ENCODE peak calls at places on chromosomes 16 and 17, in nine cellular contexts. W, K, B, L, H, N, M, A and V are unnamed samples.

GRCh38 chr17:29089601-29090044 is 46.7 kb downstream of the PIPOX start:
- DNase-seq in W (no peak), K (no peak), B (no peak), L (no peak), H (no peak), N (peak), M (no peak), A (no peak), V (no peak)

GRCh38 chr17:75514299-75515228 is 773 bp downstream of the CASKIN2 start:
- DNase-seq in W (no peak), K (peak), B (no peak), L (peak), H (no peak), N (peak), M (no peak), A (peak), V (no peak)

GRCh38 chr17:82866521-82867214 is 26.8 kb upstream of the ZNF750 start:
- DNase-seq in W (no peak), K (no peak), B (no peak), L (peak), H (no peak), N (no peak), M (no peak), A (peak), V (no peak)

GRCh38 chr17:56540791-56541190 is 52.7 kb upstream of the NOG start:
- DNase-seq in W (no peak), K (peak), B (no peak), L (no peak), H (no peak), N (no peak), M (no peak), A (no peak), V (no peak)

GRCh38 chr16:6428861-6429260 is 903.8 kb upstream of the RBFOX1 start:
- DNase-seq in W (no peak), K (no peak), B (no peak), L (no peak), H (no peak), N (no peak), M (no peak), A (no peak), V (no peak)

GRCh38 chr16:578870-579405 is 9.2 kb downstream of the PIGQ start:
- DNase-seq in W (peak), K (peak), B (peak), L (peak), H (no peak), N (peak), M (peak), A (peak), V (peak)

GRCh38 chr16:69564845-69565610 is 738 bp upstream of the NFAT5 start:
- DNase-seq in W (no peak), K (peak), B (no peak), L (peak), H (no peak), N (no peak), M (no peak), A (no peak), V (no peak)

GRCh38 chr16:80122155-80122554 is 418.6 kb upstream of the DYNLRB2 start:
- DNase-seq in W (peak), K (no peak), B (no peak), L (peak), H (no peak), N (no peak), M (peak), A (no peak), V (no peak)

GRCh38 chr16:3026609-3027487 is 3.0 kb downstream of the THOC6 start:
- DNase-seq in W (no peak), K (no peak), B (no peak), L (no peak), H (no peak), N (peak), M (no peak), A (no peak), V (no peak)

GRCh38 chr17:76034433-76035185 is 7.5 kb upstream of the EVPL start:
- DNase-seq in W (no peak), K (no peak), B (no peak), L (no peak), H (no peak), N (no peak), M (no peak), A (no peak), V (no peak)

GRCh38 chr16:2520784-2521577 is 810 bp downstream of the AMDHD2 start:
- DNase-seq in W (peak), K (peak), B (peak), L (no peak), H (no peak), N (peak), M (no peak), A (no peak), V (no peak)

GRCh38 chr16:80656731-80657150 is 115.9 kb downstream of the DYNLRB2 start:
- DNase-seq in W (no peak), K (peak), B (peak), L (peak), H (no peak), N (no peak), M (no peak), A (no peak), V (no peak)

GRCh38 chr17:57395721-57396321 is 139.5 kb downstream of the MSI2 start:
- DNase-seq in W (no peak), K (no peak), B (no peak), L (peak), H (no peak), N (no peak), M (no peak), A (no peak), V (no peak)

GRCh38 chr17:28718317-28718672 is 627 bp upstream of the RAB34 start:
- DNase-seq in W (no peak), K (peak), B (no peak), L (no peak), H (no peak), N (no peak), M (no peak), A (no peak), V (no peak)

GRCh38 chr17:7972131-7972785 is 30.2 kb upstream of the GUCY2D start:
- DNase-seq in W (no peak), K (no peak), B (no peak), L (no peak), H (no peak), N (no peak), M (no peak), A (no peak), V (no peak)

GRCh38 chr16:1793578-1794220 is at the start of gene IGFALS:
- DNase-seq in W (no peak), K (no peak), B (no peak), L (no peak), H (no peak), N (peak), M (no peak), A (no peak), V (no peak)

GRCh38 chr17:1958134-1958881 is 66.8 kb downstream of the RTN4RL1 start:
- DNase-seq in W (no peak), K (no peak), B (no peak), L (no peak), H (no peak), N (no peak), M (no peak), A (no peak), V (no peak)

GRCh38 chr16:89110641-89111040 is 17.0 kb downstream of the ACSF3 start:
- DNase-seq in W (no peak), K (no peak), B (no peak), L (no peak), H (no peak), N (no peak), M (no peak), A (no peak), V (no peak)

GRCh38 chr16:47958726-47959125 is 197.1 kb downstream of the ABCC12 start:
- DNase-seq in W (no peak), K (no peak), B (no peak), L (no peak), H (no peak), N (no peak), M (no peak), A (no peak), V (no peak)

GRCh38 chr16:71384073-71384724 is 25.7 kb downstream of the CALB2 start:
- DNase-seq in W (no peak), K (no peak), B (no peak), L (no peak), H (no peak), N (no peak), M (no peak), A (no peak), V (no peak)

GRCh38 chr17:78034429-78035091 is 76.1 kb downstream of the TNRC6C start:
- DNase-seq in W (no peak), K (no peak), B (no peak), L (peak), H (no peak), N (no peak), M (no peak), A (peak), V (no peak)

GRCh38 chr17:73465851-73466250 is 154.1 kb upstream of the CDC42EP4 start:
- DNase-seq in W (no peak), K (no peak), B (no peak), L (no peak), H (no peak), N (no peak), M (no peak), A (no peak), V (no peak)

GRCh38 chr17:74070374-74070773 is 133.1 kb upstream of the RPL38 start:
- DNase-seq in W (no peak), K (peak), B (no peak), L (no peak), H (no peak), N (no peak), M (no peak), A (no peak), V (no peak)

GRCh38 chr17:17755715-17756114 is 74.5 kb downstream of the RAI1 start:
- DNase-seq in W (no peak), K (no peak), B (no peak), L (no peak), H (no peak), N (no peak), M (no peak), A (no peak), V (no peak)

GRCh38 chr16:9165601-9166220 is 74.3 kb downstream of the HAPSTR1 start:
- DNase-seq in W (no peak), K (no peak), B (no peak), L (no peak), H (no peak), N (no peak), M (no peak), A (no peak), V (no peak)

GRCh38 chr17:29726721-29727252 is 104.1 kb upstream of the CORO6 start:
- DNase-seq in W (no peak), K (no peak), B (peak), L (peak), H (no peak), N (no peak), M (no peak), A (peak), V (no peak)

GRCh38 chr16:15819046-15819445 is 37.8 kb downstream of the MYH11 start:
- DNase-seq in W (no peak), K (no peak), B (no peak), L (no peak), H (no peak), N (no peak), M (no peak), A (no peak), V (no peak)

GRCh38 chr17:1515640-1516402 is 591 bp downstream of the INPP5K start:
- DNase-seq in W (peak), K (peak), B (peak), L (peak), H (no peak), N (no peak), M (no peak), A (peak), V (no peak)

GRCh38 chr16:85429776-85430522 is 183.2 kb upstream of the GSE1 start:
- DNase-seq in W (no peak), K (no peak), B (no peak), L (no peak), H (no peak), N (no peak), M (no peak), A (no peak), V (no peak)

GRCh38 chr17:75889454-75889853 is 7.3 kb downstream of the TRIM65 start:
- DNase-seq in W (no peak), K (no peak), B (no peak), L (no peak), H (no peak), N (no peak), M (no peak), A (no peak), V (no peak)

GRCh38 chr16:23296994-23297393 is 5.1 kb upstream of the SCNN1B start:
- DNase-seq in W (no peak), K (peak), B (peak), L (peak), H (no peak), N (no peak), M (no peak), A (no peak), V (no peak)

GRCh38 chr17:34979650-34980352 is 511 bp upstream of the LIG3 start:
- DNase-seq in W (no peak), K (peak), B (no peak), L (peak), H (no peak), N (no peak), M (no peak), A (peak), V (no peak)

GRCh38 chr17:81254955-81255717 is 16.0 kb downstream of the NDUFAF8 start:
- DNase-seq in W (peak), K (peak), B (no peak), L (peak), H (no peak), N (peak), M (peak), A (peak), V (no peak)
- TF ChIP-seq CTCF in W (peak), K (peak), B (no peak), L (peak), H (peak), N (no peak), M (no peak), A (peak), V (no peak)

GRCh38 chr17:11031787-11032186 is 193.9 kb upstream of the PIRT start:
- DNase-seq in W (no peak), K (peak), B (no peak), L (no peak), H (no peak), N (no peak), M (no peak), A (no peak), V (no peak)
- TF ChIP-seq CTCF in W (no peak), K (no peak), B (no peak), L (peak), H (no peak), N (no peak), M (no peak), A (no peak), V (no peak)

GRCh38 chr16:10729649-10730048 is 14.0 kb upstream of the NUBP1 start:
- DNase-seq in W (no peak), K (peak), B (no peak), L (peak), H (no peak), N (no peak), M (no peak), A (peak), V (no peak)
- TF ChIP-seq CTCF in W (no peak), K (peak), B (no peak), L (no peak), H (no peak), N (no peak), M (no peak), A (no peak), V (no peak)

GRCh38 chr16:19589771-19590302 is 34.3 kb downstream of the VPS35L start:
- DNase-seq in W (no peak), K (no peak), B (no peak), L (peak), H (no peak), N (no peak), M (no peak), A (peak), V (no peak)
- TF ChIP-seq CTCF in W (no peak), K (no peak), B (no peak), L (no peak), H (no peak), N (no peak), M (no peak), A (no peak), V (no peak)

GRCh38 chr17:50613596-50613995 is 21.1 kb upstream of the ABCC3 start:
- DNase-seq in W (no peak), K (no peak), B (no peak), L (no peak), H (no peak), N (no peak), M (no peak), A (no peak), V (no peak)
- TF ChIP-seq CTCF in W (no peak), K (peak), B (peak), L (no peak), H (no peak), N (no peak), M (no peak), A (no peak), V (no peak)

GRCh38 chr17:51585514-51586104 is 325.3 kb downstream of the UTP18 start:
- DNase-seq in W (no peak), K (peak), B (no peak), L (no peak), H (no peak), N (no peak), M (no peak), A (no peak), V (no peak)
- TF ChIP-seq CTCF in W (no peak), K (peak), B (no peak), L (no peak), H (no peak), N (no peak), M (no peak), A (no peak), V (no peak)

DNA sequence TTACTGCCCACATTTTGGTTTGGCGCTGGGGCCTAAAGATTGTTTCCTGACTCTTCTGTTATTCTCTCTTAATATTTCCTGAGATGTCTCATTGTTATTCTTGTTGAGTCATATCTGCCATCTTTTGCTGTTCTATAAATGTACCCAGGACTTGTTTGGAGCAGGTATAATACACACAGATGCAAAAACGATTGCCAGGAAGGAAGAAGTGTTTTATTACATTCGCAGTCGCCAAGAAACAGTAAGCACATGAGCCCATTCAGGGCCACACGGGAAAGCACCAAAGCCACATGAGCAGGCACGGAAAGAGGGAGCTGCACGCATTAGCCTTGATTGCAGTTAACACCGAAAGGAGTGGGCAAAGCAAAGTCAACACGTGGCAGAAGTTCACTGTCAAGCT is 70.2 kb downstream of the ARHGAP44 start:
- DNase-seq in W (no peak), K (no peak), B (peak), L (no peak), H (no peak), N (no peak), M (no peak), A (peak), V (no peak)
- TF ChIP-seq CTCF in W (no peak), K (no peak), B (no peak), L (no peak), H (no peak), N (no peak), M (no peak), A (no peak), V (no peak)

GRCh38 chr16:54632821-54633220 is 297.8 kb upstream of the IRX5 start:
- DNase-seq in W (no peak), K (no peak), B (no peak), L (no peak), H (no peak), N (no peak), M (no peak), A (no peak), V (no peak)
- TF ChIP-seq CTCF in W (no peak), K (no peak), B (no peak), L (no peak), H (no peak), N (no peak), M (no peak), A (no peak), V (no peak)